ENCODE peak calls at places on chromosome 21, in eight cellular contexts. W is A549, I is Peyer's patch, G is right lobe of liver, A is breast epithelium, U is tibial nerve, L is spleen, Z is IMR-90. X is an unnamed sample.

GRCh38 chr21:17607684-17608083 is 5.0 kb downstream of the BTG3 start:
- DNase-seq in W (no peak), I (no peak), G (no peak), A (no peak), U (no peak), L (no peak), Z (no peak), X (no peak)

GRCh38 chr21:20997633-20998455 is at the start of gene NCAM2:
- DNase-seq in W (no peak), I (peak), G (peak), A (peak), U (peak), L (peak), Z (peak), X (peak)

GRCh38 chr21:18760247-18760646 is 356.7 kb upstream of the TMPRSS15 start:
- DNase-seq in W (no peak), I (no peak), G (no peak), A (no peak), U (no peak), L (no peak), Z (no peak), X (no peak)

GRCh38 chr21:15604424-15604823 is 125.4 kb upstream of the USP25 start:
- DNase-seq in W (no peak), I (no peak), G (no peak), A (no peak), U (no peak), L (no peak), Z (peak), X (no peak)

GRCh38 chr21:30567617-30568016 is 6.5 kb upstream of the KRTAP19-7 start:
- DNase-seq in W (no peak), I (no peak), G (no peak), A (no peak), U (no peak), L (no peak), Z (no peak), X (no peak)

GRCh38 chr21:20789696-20790095 is 208.5 kb upstream of the NCAM2 start:
- DNase-seq in W (no peak), I (no peak), G (no peak), A (no peak), U (no peak), L (no peak), Z (no peak), X (no peak)

GRCh38 chr21:36065497-36066036 is 4.3 kb upstream of the CBR1 start:
- DNase-seq in W (no peak), I (no peak), G (no peak), A (no peak), U (no peak), L (no peak), Z (peak), X (no peak)

GRCh38 chr21:39714331-39714730 is 30.7 kb upstream of the IGSF5 start:
- DNase-seq in W (no peak), I (no peak), G (no peak), A (no peak), U (no peak), L (no peak), Z (no peak), X (no peak)

GRCh38 chr21:37008705-37009104 is 2.2 kb downstream of the RIPPLY3 start:
- DNase-seq in W (no peak), I (no peak), G (no peak), A (no peak), U (no peak), L (no peak), Z (no peak), X (no peak)

GRCh38 chr21:41957991-41958766 is 4.4 kb upstream of the C2CD2 start:
- DNase-seq in W (peak), I (peak), G (peak), A (peak), U (peak), L (no peak), Z (peak), X (peak)

GRCh38 chr21:37237346-37237745 is 29.8 kb downstream of the VPS26C start:
- DNase-seq in W (no peak), I (no peak), G (no peak), A (no peak), U (no peak), L (no peak), Z (no peak), X (no peak)

GRCh38 chr21:39523398-39523797 is 71.6 kb downstream of the SH3BGR start:
- DNase-seq in W (no peak), I (peak), G (peak), A (peak), U (no peak), L (no peak), Z (no peak), X (no peak)

GRCh38 chr21:38668501-38668900 is 137.2 kb upstream of the ETS2 start:
- DNase-seq in W (no peak), I (peak), G (no peak), A (no peak), U (no peak), L (no peak), Z (no peak), X (no peak)

GRCh38 chr21:41612674-41613250 is 104.8 kb upstream of the TMPRSS2 start:
- DNase-seq in W (peak), I (peak), G (peak), A (peak), U (peak), L (no peak), Z (peak), X (peak)

DNA sequence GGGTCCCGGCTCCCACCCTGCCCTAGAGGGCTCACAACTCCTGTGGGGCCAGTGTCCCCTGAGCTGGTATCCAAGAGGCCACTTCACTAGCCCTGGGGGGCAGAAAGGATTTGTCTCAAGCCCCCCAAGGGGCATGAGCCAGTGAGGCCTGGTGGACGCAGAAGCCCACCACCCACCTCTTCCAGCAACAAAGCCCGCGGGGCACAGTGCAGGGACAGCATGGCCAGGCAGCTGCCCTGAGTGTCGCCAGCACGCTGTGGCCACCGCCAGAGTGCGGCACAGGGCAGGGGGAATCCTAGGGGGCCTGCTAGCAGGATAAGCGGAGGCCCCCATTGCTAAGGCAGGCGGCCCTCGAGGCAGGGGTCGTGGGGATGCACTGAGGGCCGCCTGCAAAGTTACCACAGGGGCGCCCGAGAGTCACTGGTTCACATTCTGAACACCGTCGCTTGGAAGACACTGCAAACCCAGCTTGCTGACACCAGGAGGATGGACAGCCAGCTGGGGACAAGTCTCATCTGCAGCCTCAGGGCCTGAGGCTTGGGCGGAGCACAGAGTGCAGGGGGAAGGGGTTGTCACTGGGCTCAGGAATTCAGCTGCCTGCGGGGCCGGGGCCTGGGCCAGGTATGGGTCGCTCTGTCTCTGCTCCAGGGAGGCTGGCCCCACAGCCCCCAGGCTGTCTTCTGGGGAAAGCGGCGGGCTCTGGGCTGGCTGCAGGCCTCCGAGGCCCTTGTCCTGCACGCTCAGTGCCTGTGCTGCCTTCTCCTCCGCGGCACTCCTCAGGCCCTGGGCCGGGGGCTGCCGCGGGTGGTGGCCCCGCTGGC is 26.8 kb downstream of the SLC19A1 start:
- DNase-seq in W (no peak), I (peak), G (peak), A (no peak), U (no peak), L (peak), Z (no peak), X (no peak)
- TF ChIP-seq POLR2A in W (no peak), I (no peak), G (no peak), A (no peak), U (no peak), L (no peak), Z (no peak), X (no peak)

DNA sequence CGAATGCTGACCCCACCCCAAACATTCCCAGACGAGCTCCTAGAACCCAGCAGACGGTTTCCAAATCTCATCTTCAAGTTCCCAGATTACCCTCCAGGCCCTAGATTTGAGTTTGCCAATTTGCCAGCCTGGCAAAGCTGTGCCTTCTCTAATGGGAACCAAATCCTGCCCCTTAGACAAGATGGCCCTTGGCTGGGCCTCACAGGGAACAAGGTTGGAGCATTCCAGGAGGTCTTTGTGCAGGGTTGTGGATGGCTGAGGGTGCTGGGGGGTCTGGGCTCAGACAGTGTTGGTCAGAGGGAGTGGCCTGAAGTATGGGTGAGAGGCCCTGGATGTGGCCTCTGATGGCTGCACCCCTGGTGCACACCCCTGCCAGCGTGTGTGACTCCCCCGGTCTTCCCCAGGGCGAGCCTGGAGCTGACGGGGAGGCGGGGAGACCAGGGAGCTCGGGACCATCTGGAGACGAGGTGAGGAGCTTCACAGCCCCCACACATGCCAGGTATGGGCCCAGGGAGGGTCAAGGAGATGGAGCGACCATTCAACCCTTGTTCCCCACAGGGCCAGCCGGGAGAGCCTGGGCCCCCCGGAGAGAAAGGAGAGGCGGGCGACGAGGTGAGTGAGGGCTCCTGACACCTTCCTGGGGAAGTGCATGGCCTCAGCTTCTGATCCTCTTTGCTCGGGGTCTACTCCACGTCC is 10.2 kb downstream of the COL6A1 start:
- DNase-seq in W (no peak), I (no peak), G (peak), A (peak), U (peak), L (peak), Z (no peak), X (no peak)
- H3K27ac ChIP-seq in W (no peak), I (no peak), G (no peak), A (peak), U (no peak), L (no peak), Z (peak), X (no peak)

GRCh38 chr21:25637846-25638245 is 1.2 kb upstream of the JAM2 start:
- DNase-seq in W (no peak), I (no peak), G (no peak), A (no peak), U (no peak), L (no peak), Z (no peak), X (peak)

GRCh38 chr21:25639167-25639921 is at the start of gene JAM2:
- DNase-seq in W (no peak), I (peak), G (peak), A (peak), U (peak), L (peak), Z (peak), X (peak)

GRCh38 chr21:25638634-25639166 is 358 bp upstream of the JAM2 start:
- DNase-seq in W (no peak), I (no peak), G (no peak), A (no peak), U (no peak), L (no peak), Z (peak), X (no peak)

GRCh38 chr21:25640671-25641292 is 1.7 kb downstream of the JAM2 start:
- DNase-seq in W (no peak), I (no peak), G (no peak), A (no peak), U (no peak), L (no peak), Z (no peak), X (no peak)

DNA sequence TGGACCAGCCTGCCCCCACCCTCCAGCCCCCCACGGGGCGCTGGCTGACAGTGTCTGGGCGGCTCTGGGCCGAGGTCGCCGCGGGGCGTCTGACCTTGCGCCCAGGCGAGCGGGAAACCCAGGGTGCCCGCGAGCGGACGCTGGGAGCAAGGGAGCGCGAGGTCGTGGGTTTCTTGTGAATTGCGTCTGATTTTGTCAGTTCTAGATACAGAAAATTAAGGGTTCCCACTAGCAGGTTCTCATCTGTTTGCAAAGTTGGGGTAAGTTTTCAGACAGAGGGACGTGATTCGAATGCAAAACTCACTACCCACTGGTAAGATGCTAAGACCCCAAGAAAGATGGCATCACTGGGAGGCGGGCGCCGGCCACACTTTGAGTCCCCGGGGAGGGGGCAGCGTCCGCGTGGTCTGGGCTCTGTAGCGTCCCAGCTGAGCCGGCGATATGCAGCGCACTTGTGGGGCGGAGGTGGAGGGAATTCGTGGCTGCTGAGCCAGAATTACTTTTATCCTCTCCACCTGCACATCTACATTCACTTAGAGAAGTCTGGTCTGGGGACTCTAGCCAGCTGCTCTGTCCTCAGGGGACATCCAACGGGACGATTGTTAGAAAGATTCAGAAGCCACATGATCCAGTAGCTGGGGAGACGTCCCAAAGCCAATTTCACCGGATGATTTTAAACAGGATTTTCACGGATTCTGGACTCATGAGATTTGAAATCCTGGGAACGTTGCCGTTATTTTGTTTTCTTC is 1.0 kb downstream of the JAM2 start:
- DNase-seq in W (no peak), I (peak), G (peak), A (no peak), U (peak), L (peak), Z (no peak), X (peak)
- TF ChIP-seq CTCF in W (no peak), I (no peak), G (peak), A (no peak), U (no peak), L (no peak), Z (no peak), X (no peak)

DNA sequence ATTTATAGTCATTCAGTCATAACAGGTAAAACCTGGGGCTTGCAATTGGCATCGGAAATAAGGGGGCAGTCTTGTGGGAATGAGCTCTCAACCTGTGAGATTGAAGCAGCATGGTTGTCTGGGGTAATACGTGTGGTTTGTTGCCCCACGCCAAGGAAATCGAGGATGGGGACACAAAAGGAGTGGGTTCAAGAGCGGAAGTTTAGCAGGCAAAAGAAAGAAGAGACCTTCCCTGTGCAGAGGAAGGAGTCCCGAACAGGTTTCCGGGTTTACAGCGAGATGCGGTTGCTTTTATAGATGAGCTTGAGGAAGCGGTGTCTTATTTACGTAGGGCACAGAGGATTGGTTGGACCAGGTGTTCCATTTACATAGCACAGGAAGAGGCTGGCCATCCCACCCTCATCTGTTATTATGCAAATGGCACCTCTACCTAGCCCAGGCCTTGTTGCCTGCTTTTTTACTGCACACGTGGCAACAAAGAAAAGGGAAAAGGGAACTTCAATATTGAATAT is 37.3 kb downstream of the IFNAR1 start:
- DNase-seq in W (no peak), I (peak), G (no peak), A (no peak), U (no peak), L (peak), Z (no peak), X (no peak)
- TF ChIP-seq POLR2A in W (no peak), I (peak), G (peak), A (no peak), U (no peak), L (no peak), Z (no peak), X (no peak)

GRCh38 chr21:43812957-43813730 is 23.8 kb downstream of the RRP1 start:
- DNase-seq in W (no peak), I (no peak), G (peak), A (no peak), U (no peak), L (no peak), Z (no peak), X (no peak)
- H3K27ac ChIP-seq in W (no peak), I (no peak), G (no peak), A (peak), U (no peak), L (peak), Z (no peak), X (no peak)

GRCh38 chr21:25887166-25887565 is 152.4 kb downstream of the GABPA start:
- DNase-seq in W (no peak), I (no peak), G (no peak), A (no peak), U (no peak), L (no peak), Z (no peak), X (no peak)
- TF ChIP-seq CTCF in W (no peak), I (peak), G (no peak), A (no peak), U (no peak), L (no peak), Z (peak), X (peak)

GRCh38 chr21:14383596-14384210 is 757 bp upstream of the HSPA13 start:
- DNase-seq in W (no peak), I (no peak), G (no peak), A (no peak), U (no peak), L (no peak), Z (peak), X (peak)
- TF ChIP-seq POLR2A in W (no peak), I (no peak), G (no peak), A (no peak), U (no peak), L (no peak), Z (no peak), X (no peak)

GRCh38 chr21:33238146-33238545 is 8.4 kb downstream of the IFNAR2 start:
- DNase-seq in W (no peak), I (no peak), G (no peak), A (no peak), U (no peak), L (no peak), Z (no peak), X (no peak)
- H3K27ac ChIP-seq in W (no peak), I (peak), G (no peak), A (no peak), U (no peak), L (peak), Z (no peak), X (no peak)

GRCh38 chr21:43929217-43929971 is 64.4 kb downstream of the AGPAT3 start:
- DNase-seq in W (no peak), I (no peak), G (peak), A (no peak), U (no peak), L (no peak), Z (no peak), X (peak)
- TF ChIP-seq CTCF in W (no peak), I (no peak), G (peak), A (no peak), U (no peak), L (no peak), Z (no peak), X (peak)